ENCODE peak calls at places on chromosomes 3 and 15, in seven cellular contexts. One of them, this sample, is unnamed.

GRCh38 chr3:130014526-130014925 is 40.0 kb downstream of the TRH start:
- DNase-seq in HepG2: no peak
- DNase-seq in HCT116: no peak
- DNase-seq in K562: no peak
- DNase-seq in GM12878: no peak
- DNase-seq in H1: no peak
- DNase-seq in WTC11: no peak
- DNase-seq in this sample: no peak

GRCh38 chr3:83321891-83322290 is 1560.4 kb upstream of the GBE1 start:
- DNase-seq in WTC11: no peak
- DNase-seq in HCT116: no peak
- DNase-seq in GM12878: no peak
- DNase-seq in HepG2: no peak
- DNase-seq in K562: no peak
- DNase-seq in H1: no peak
- DNase-seq in this sample: no peak

GRCh38 chr15:58839485-58839884 is 68.4 kb downstream of the MINDY2 start:
- DNase-seq in HCT116: no peak
- DNase-seq in K562: peak; percentile 12
- DNase-seq in H1: no peak
- DNase-seq in GM12878: no peak
- DNase-seq in HepG2: peak; percentile 24
- DNase-seq in WTC11: no peak
- DNase-seq in this sample: peak; percentile 5

GRCh38 chr15:32651229-32651837 is 9.8 kb downstream of the SCG5 start:
- DNase-seq in H1: peak; percentile 73
- DNase-seq in GM12878: no peak
- DNase-seq in WTC11: peak; percentile 70
- DNase-seq in K562: peak; percentile 79
- DNase-seq in HepG2: peak; percentile 48
- DNase-seq in HCT116: peak; percentile 23
- DNase-seq in this sample: peak; percentile 48

GRCh38 chr3:107946700-107947099 is 144.1 kb downstream of the CD47 start:
- DNase-seq in WTC11: no peak
- DNase-seq in GM12878: no peak
- DNase-seq in K562: no peak
- DNase-seq in H1: no peak
- DNase-seq in HCT116: no peak
- DNase-seq in HepG2: no peak
- DNase-seq in this sample: no peak

GRCh38 chr3:141105828-141106628 is 54.9 kb downstream of the SPSB4 start:
- DNase-seq in HepG2: peak; percentile 74
- DNase-seq in WTC11: peak; percentile 72
- DNase-seq in GM12878: peak; percentile 20
- DNase-seq in HCT116: peak; percentile 81
- DNase-seq in H1: peak; percentile 70
- DNase-seq in K562: peak; percentile 59
- DNase-seq in this sample: peak; percentile 63

GRCh38 chr3:12974316-12974715 is 98.9 kb downstream of the IQSEC1 start:
- DNase-seq in GM12878: no peak
- DNase-seq in H1: no peak
- DNase-seq in WTC11: no peak
- DNase-seq in K562: no peak
- DNase-seq in HepG2: no peak
- DNase-seq in HCT116: no peak
- DNase-seq in this sample: no peak

GRCh38 chr3:176193032-176193698 is 1004.1 kb downstream of the TBL1XR1 start:
- DNase-seq in GM12878: no peak
- DNase-seq in HepG2: no peak
- DNase-seq in HCT116: no peak
- DNase-seq in K562: no peak
- DNase-seq in WTC11: no peak
- DNase-seq in H1: no peak
- DNase-seq in this sample: no peak

GRCh38 chr3:125154800-125155269 is 57.7 kb downstream of the SLC12A8 start:
- DNase-seq in WTC11: no peak
- DNase-seq in K562: no peak
- DNase-seq in GM12878: no peak
- DNase-seq in H1: no peak
- DNase-seq in HCT116: no peak
- DNase-seq in HepG2: no peak
- DNase-seq in this sample: no peak

GRCh38 chr15:95503107-95503506 is 827.4 kb upstream of the NR2F2 start:
- DNase-seq in HepG2: no peak
- DNase-seq in GM12878: no peak
- DNase-seq in K562: no peak
- DNase-seq in WTC11: no peak
- DNase-seq in HCT116: no peak
- DNase-seq in H1: no peak
- DNase-seq in this sample: no peak

GRCh38 chr15:70111203-70112017 is 13.7 kb upstream of the TLE3 start:
- DNase-seq in WTC11: peak; percentile 84
- DNase-seq in HCT116: peak; percentile 67
- DNase-seq in GM12878: no peak
- DNase-seq in HepG2: no peak
- DNase-seq in K562: peak; percentile 81
- DNase-seq in H1: peak; percentile 86
- DNase-seq in this sample: peak; percentile 79

GRCh38 chr3:118688396-118688884 is 346.2 kb downstream of the IGSF11 start:
- DNase-seq in HepG2: no peak
- DNase-seq in GM12878: no peak
- DNase-seq in WTC11: no peak
- DNase-seq in HCT116: peak; percentile 54
- DNase-seq in H1: no peak
- DNase-seq in K562: no peak
- DNase-seq in this sample: no peak

GRCh38 chr15:84915011-84915958 is 30.8 kb downstream of the SLC28A1 start:
- DNase-seq in WTC11: no peak
- DNase-seq in HepG2: peak; percentile 84
- DNase-seq in K562: peak; percentile 80
- DNase-seq in GM12878: peak; percentile 79
- DNase-seq in H1: no peak
- DNase-seq in HCT116: peak; percentile 81
- DNase-seq in this sample: peak; percentile 74

GRCh38 chr3:46496745-46497555 is 826 bp upstream of the RTP3 start:
- DNase-seq in WTC11: peak; percentile 71
- DNase-seq in GM12878: peak; percentile 8
- DNase-seq in HCT116: no peak
- DNase-seq in HepG2: no peak
- DNase-seq in K562: no peak
- DNase-seq in H1: peak; percentile 75
- DNase-seq in this sample: no peak
- TF ChIP-seq SP1 in WTC11: no peak
- TF ChIP-seq SP1 in GM12878: no peak
- TF ChIP-seq SP1 in HCT116: no peak
- TF ChIP-seq SP1 in HepG2: no peak
- TF ChIP-seq SP1 in K562: no peak
- TF ChIP-seq SP1 in H1: no peak
- TF ChIP-seq SP1 in this sample: no peak

GRCh38 chr3:72725229-72725628 is 123.0 kb downstream of the SHQ1 start:
- DNase-seq in H1: no peak
- DNase-seq in HepG2: no peak
- DNase-seq in WTC11: no peak
- DNase-seq in HCT116: no peak
- DNase-seq in K562: no peak
- DNase-seq in GM12878: no peak
- DNase-seq in this sample: no peak
- TF ChIP-seq SP1 in H1: no peak
- TF ChIP-seq SP1 in HepG2: no peak
- TF ChIP-seq SP1 in WTC11: no peak
- TF ChIP-seq SP1 in HCT116: no peak
- TF ChIP-seq SP1 in K562: no peak
- TF ChIP-seq SP1 in GM12878: no peak
- TF ChIP-seq SP1 in this sample: no peak

GRCh38 chr3:138845771-138846173 is 11.0 kb upstream of the PIK3CB start:
- DNase-seq in GM12878: no peak
- DNase-seq in H1: no peak
- DNase-seq in K562: no peak
- DNase-seq in HepG2: peak; percentile 64
- DNase-seq in WTC11: no peak
- DNase-seq in HCT116: no peak
- DNase-seq in this sample: no peak
- TF ChIP-seq SP1 in GM12878: no peak
- TF ChIP-seq SP1 in H1: no peak
- TF ChIP-seq SP1 in K562: no peak
- TF ChIP-seq SP1 in HepG2: no peak
- TF ChIP-seq SP1 in WTC11: no peak
- TF ChIP-seq SP1 in HCT116: no peak
- TF ChIP-seq SP1 in this sample: no peak

DNA sequence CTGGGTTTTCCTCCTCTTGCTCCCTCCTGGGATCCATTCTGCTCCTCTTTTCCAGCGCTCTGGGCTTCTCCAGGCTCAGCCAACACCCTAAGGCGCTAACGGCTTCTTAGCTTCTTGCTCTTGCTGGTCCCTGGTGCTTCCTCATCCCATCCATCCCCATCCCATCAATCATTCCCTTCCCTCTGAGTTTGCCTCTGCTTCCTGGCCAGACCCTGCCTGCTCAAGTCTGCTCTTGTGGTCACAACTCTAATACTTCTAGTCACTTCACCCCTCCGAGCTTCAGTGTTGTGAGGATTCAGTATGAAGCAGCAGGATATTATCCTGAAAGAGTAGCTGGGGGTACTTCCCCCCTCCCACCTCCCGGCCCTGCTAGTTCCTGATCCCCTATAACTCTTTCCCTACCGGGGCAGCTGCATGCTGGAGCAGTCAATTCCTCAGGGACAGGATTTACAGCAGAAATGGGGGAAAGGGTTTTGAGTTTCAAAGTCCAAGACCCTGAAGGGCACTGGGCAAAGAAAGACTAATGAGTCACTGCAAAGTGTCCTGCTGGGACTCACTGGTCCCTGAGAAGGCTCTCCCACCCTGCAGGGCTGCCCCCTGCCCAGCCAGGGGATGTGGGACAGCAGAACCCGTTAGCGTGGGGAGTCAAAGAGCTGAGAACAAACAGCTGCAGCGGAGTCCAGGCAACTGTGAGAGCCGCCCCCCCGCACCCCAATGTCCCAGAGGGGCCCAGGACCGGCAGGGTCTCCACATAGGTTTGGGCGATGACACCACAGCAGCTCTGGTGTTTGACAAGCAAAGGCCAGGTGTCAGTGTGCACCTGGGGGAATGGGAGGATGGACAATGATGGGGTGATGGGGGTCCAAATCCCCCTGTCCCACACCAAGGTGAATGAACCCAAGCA is 2.3 kb upstream of the SYNM start:
- DNase-seq in H1: no peak
- DNase-seq in HepG2: no peak
- DNase-seq in WTC11: no peak
- DNase-seq in HCT116: no peak
- DNase-seq in K562: no peak
- DNase-seq in GM12878: no peak
- DNase-seq in this sample: no peak
- TF ChIP-seq SP1 in H1: no peak
- TF ChIP-seq SP1 in HepG2: no peak
- TF ChIP-seq SP1 in WTC11: no peak
- TF ChIP-seq SP1 in HCT116: no peak
- TF ChIP-seq SP1 in K562: no peak
- TF ChIP-seq SP1 in GM12878: no peak
- TF ChIP-seq SP1 in this sample: no peak

GRCh38 chr3:97823081-97823480 is 1.3 kb downstream of the CRYBG3 start:
- DNase-seq in GM12878: no peak
- DNase-seq in H1: no peak
- DNase-seq in HepG2: no peak
- DNase-seq in K562: no peak
- DNase-seq in HCT116: no peak
- DNase-seq in WTC11: no peak
- DNase-seq in this sample: no peak

GRCh38 chr3:97820780-97821179 is 1.0 kb upstream of the CRYBG3 start:
- DNase-seq in GM12878: no peak
- DNase-seq in HCT116: no peak
- DNase-seq in K562: no peak
- DNase-seq in WTC11: no peak
- DNase-seq in HepG2: no peak
- DNase-seq in H1: no peak
- DNase-seq in this sample: no peak

GRCh38 chr3:97821810-97822775 is at the start of gene CRYBG3:
- DNase-seq in WTC11: peak; percentile 79
- DNase-seq in H1: peak; percentile 85
- DNase-seq in GM12878: peak; percentile 40
- DNase-seq in HCT116: peak; percentile 35
- DNase-seq in HepG2: peak; percentile 53
- DNase-seq in K562: peak; percentile 61
- DNase-seq in this sample: peak; percentile 85

GRCh38 chr3:97823503-97824004 is 1.7 kb downstream of the CRYBG3 start:
- DNase-seq in HCT116: no peak
- DNase-seq in H1: no peak
- DNase-seq in WTC11: no peak
- DNase-seq in GM12878: no peak
- DNase-seq in K562: no peak
- DNase-seq in HepG2: no peak
- DNase-seq in this sample: no peak

DNA sequence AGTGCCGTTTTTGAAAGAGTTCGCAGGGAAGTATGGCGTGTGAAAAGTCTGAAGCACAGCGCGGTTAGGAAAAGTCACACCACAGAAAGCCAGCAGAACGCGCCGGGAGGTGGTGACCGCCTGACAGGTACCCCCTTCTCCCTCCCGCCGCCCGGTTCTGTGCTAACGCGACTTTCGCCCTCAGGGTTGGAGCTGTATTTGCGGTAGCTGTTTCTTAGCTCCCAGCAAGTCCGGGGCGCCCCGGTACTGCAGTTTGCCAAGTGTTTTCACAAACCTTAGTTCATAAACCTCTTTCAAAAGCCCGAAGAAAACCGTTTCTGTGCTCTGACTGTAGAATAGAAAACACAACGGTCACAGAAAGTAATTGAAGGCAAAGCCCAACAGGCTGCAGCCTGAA is 400 bp upstream of the CRYBG3 start:
- DNase-seq in HCT116: no peak
- DNase-seq in HepG2: no peak
- DNase-seq in GM12878: no peak
- DNase-seq in H1: peak; percentile 73
- DNase-seq in WTC11: peak; percentile 66
- DNase-seq in K562: peak; percentile 4
- DNase-seq in this sample: peak; percentile 23
- TF ChIP-seq SP1 in HCT116: no peak
- TF ChIP-seq SP1 in HepG2: no peak
- TF ChIP-seq SP1 in GM12878: no peak
- TF ChIP-seq SP1 in H1: no peak
- TF ChIP-seq SP1 in WTC11: no peak
- TF ChIP-seq SP1 in K562: no peak
- TF ChIP-seq SP1 in this sample: no peak

This sample was measured in HEK293T.